ENCODE peak calls at places on chromosome 6, in eight cellular contexts. Z, O, R, E, P, L, W and A are unnamed samples.

GRCh38 chr6:39980839-39981580 is 46.7 kb upstream of the MOCS1 start:
- DNase-seq in Z (peak), O (peak), R (peak), E (peak), P (peak), L (peak), W (peak), A (peak)

GRCh38 chr6:131290955-131291354 is 155.7 kb downstream of the AKAP7 start:
- DNase-seq in Z (no peak), O (no peak), R (no peak), E (no peak), P (no peak), L (no peak), W (no peak), A (no peak)

GRCh38 chr6:93749191-93749590 is 329.8 kb upstream of the EPHA7 start:
- DNase-seq in Z (no peak), O (peak), R (no peak), E (no peak), P (no peak), L (peak), W (peak), A (no peak)

GRCh38 chr6:78597966-78598365 is 269.4 kb upstream of the IRAK1BP1 start:
- DNase-seq in Z (no peak), O (no peak), R (no peak), E (no peak), P (no peak), L (no peak), W (no peak), A (peak)

GRCh38 chr6:296151-297122 is 4.2 kb downstream of the DUSP22 start:
- DNase-seq in Z (peak), O (no peak), R (no peak), E (no peak), P (no peak), L (no peak), W (peak), A (peak)

GRCh38 chr6:83514877-83515466 is 2.6 kb downstream of the PRSS35 start:
- DNase-seq in Z (peak), O (peak), R (no peak), E (peak), P (peak), L (peak), W (peak), A (peak)

GRCh38 chr6:44100088-44100550 is 27.1 kb downstream of the MRPL14 start:
- DNase-seq in Z (peak), O (peak), R (no peak), E (no peak), P (no peak), L (peak), W (peak), A (peak)

GRCh38 chr6:29631860-29632731 is 887 bp downstream of the GABBR1 start:
- DNase-seq in Z (peak), O (peak), R (peak), E (peak), P (peak), L (no peak), W (peak), A (no peak)

GRCh38 chr6:112389842-112390241 is 42.7 kb downstream of the RFPL4B start:
- DNase-seq in Z (no peak), O (no peak), R (no peak), E (no peak), P (no peak), L (no peak), W (no peak), A (no peak)

GRCh38 chr6:3759656-3760245 is 8.2 kb upstream of the PXDC1 start:
- DNase-seq in Z (no peak), O (peak), R (no peak), E (no peak), P (no peak), L (peak), W (peak), A (no peak)

GRCh38 chr6:155985660-155986138 is 530.1 kb upstream of the NOX3 start:
- DNase-seq in Z (no peak), O (no peak), R (no peak), E (peak), P (no peak), L (no peak), W (no peak), A (no peak)

GRCh38 chr6:132687306-132687705 is 26.5 kb downstream of the VNN1 start:
- DNase-seq in Z (no peak), O (peak), R (no peak), E (no peak), P (no peak), L (peak), W (peak), A (no peak)

GRCh38 chr6:1766663-1767062 is 156.9 kb downstream of the FOXC1 start:
- DNase-seq in Z (no peak), O (peak), R (no peak), E (no peak), P (peak), L (no peak), W (peak), A (no peak)

GRCh38 chr6:138593100-138593877 is 94.0 kb upstream of the NHSL1 start:
- DNase-seq in Z (peak), O (peak), R (peak), E (peak), P (no peak), L (peak), W (peak), A (no peak)

GRCh38 chr6:34027445-34027936 is 118.4 kb downstream of the GRM4 start:
- DNase-seq in Z (peak), O (peak), R (peak), E (peak), P (peak), L (no peak), W (peak), A (peak)

GRCh38 chr6:1504465-1504864 is 105.2 kb upstream of the FOXC1 start:
- DNase-seq in Z (no peak), O (no peak), R (no peak), E (no peak), P (no peak), L (no peak), W (no peak), A (no peak)

GRCh38 chr6:156021746-156022396 is 566.2 kb upstream of the NOX3 start:
- DNase-seq in Z (no peak), O (peak), R (no peak), E (no peak), P (no peak), L (peak), W (peak), A (no peak)

GRCh38 chr6:170522565-170523183 is 30.4 kb downstream of the PSMB1 start:
- DNase-seq in Z (peak), O (peak), R (no peak), E (no peak), P (no peak), L (no peak), W (peak), A (no peak)

GRCh38 chr6:100452998-100453397 is 11.7 kb downstream of the SIM1 start:
- DNase-seq in Z (no peak), O (no peak), R (no peak), E (no peak), P (no peak), L (no peak), W (peak), A (no peak)

GRCh38 chr6:41284726-41285125 is 1.8 kb downstream of the TREM1 start:
- DNase-seq in Z (no peak), O (peak), R (peak), E (no peak), P (no peak), L (peak), W (peak), A (no peak)

GRCh38 chr6:20331042-20331441 is 70.6 kb upstream of the E2F3 start:
- DNase-seq in Z (no peak), O (no peak), R (no peak), E (no peak), P (no peak), L (no peak), W (no peak), A (no peak)

GRCh38 chr6:134525190-134525868 is 207.4 kb upstream of the SGK1 start:
- DNase-seq in Z (no peak), O (no peak), R (no peak), E (no peak), P (no peak), L (no peak), W (no peak), A (no peak)

GRCh38 chr6:36929607-36930006 is 24.9 kb upstream of the PI16 start:
- DNase-seq in Z (no peak), O (peak), R (no peak), E (no peak), P (no peak), L (no peak), W (peak), A (no peak)

GRCh38 chr6:137749595-137750215 is 117.4 kb upstream of the TNFAIP3 start:
- DNase-seq in Z (no peak), O (peak), R (no peak), E (no peak), P (no peak), L (no peak), W (peak), A (no peak)

GRCh38 chr6:122372647-122373046 is 26.8 kb upstream of the HSF2 start:
- DNase-seq in Z (no peak), O (peak), R (no peak), E (no peak), P (no peak), L (no peak), W (peak), A (no peak)

GRCh38 chr6:122374307-122374706 is 25.1 kb upstream of the HSF2 start:
- DNase-seq in Z (no peak), O (no peak), R (no peak), E (no peak), P (no peak), L (no peak), W (no peak), A (no peak)

GRCh38 chr6:122381494-122382083 is 17.9 kb upstream of the HSF2 start:
- DNase-seq in Z (peak), O (peak), R (peak), E (peak), P (peak), L (peak), W (peak), A (peak)

GRCh38 chr6:122376246-122376645 is 23.2 kb upstream of the HSF2 start:
- DNase-seq in Z (no peak), O (no peak), R (no peak), E (no peak), P (no peak), L (no peak), W (no peak), A (no peak)
- H3K4me3 ChIP-seq in Z (no peak), O (no peak), R (no peak), E (no peak), P (no peak), L (no peak), W (no peak), A (no peak)

DNA sequence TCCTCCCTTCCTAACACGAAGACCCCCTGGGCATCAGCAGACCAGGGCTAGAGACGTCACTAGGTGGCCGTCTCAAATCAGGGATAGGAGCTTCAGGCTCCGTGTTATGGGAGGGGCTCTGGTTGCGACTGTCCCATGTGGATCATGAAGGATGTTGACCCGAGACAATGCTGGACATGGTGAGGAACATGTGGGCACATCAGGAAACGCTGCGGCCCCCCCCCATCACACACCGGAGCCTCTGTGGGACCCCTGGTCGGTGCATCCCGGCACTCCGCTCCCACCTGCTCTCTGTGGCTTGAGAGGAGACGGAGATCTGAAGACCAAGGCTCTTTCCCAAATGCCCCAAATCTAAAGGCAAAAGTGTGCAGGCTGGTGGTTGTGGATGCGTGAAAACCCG is 54.2 kb downstream of the DACT2 start:
- DNase-seq in Z (no peak), O (no peak), R (no peak), E (no peak), P (no peak), L (no peak), W (no peak), A (no peak)
- H3K4me3 ChIP-seq in Z (no peak), O (no peak), R (no peak), E (no peak), P (no peak), L (no peak), W (no peak), A (no peak)

GRCh38 chr6:73655341-73655917 is 1.6 kb upstream of the SLC17A5 start:
- DNase-seq in Z (no peak), O (no peak), R (no peak), E (no peak), P (no peak), L (no peak), W (no peak), A (no peak)
- H3K4me3 ChIP-seq in Z (no peak), O (no peak), R (no peak), E (no peak), P (no peak), L (no peak), W (no peak), A (peak)

GRCh38 chr6:89409461-89410035 is 2.5 kb downstream of the RRAGD start:
- DNase-seq in Z (no peak), O (no peak), R (no peak), E (no peak), P (no peak), L (no peak), W (no peak), A (no peak)
- H3K4me3 ChIP-seq in Z (no peak), O (no peak), R (no peak), E (no peak), P (no peak), L (no peak), W (no peak), A (no peak)

DNA sequence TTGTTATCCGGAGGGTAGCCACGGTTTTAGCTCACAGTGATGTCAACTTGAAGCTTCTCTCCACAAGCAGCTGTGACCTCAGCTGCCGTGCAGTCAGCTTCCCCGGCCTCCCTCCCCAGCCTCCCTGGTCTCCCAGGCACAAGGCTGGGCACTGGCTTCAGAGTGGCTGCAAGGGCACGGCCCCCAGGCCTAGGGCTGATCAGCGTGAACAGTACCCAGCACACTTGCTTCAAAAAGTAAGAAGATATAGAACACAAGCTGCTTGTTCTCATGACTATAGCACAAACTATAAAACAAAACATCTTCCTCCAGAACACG is 199.2 kb upstream of the THBS2 start:
- DNase-seq in Z (no peak), O (peak), R (no peak), E (no peak), P (no peak), L (no peak), W (no peak), A (no peak)
- H3K4me3 ChIP-seq in Z (no peak), O (no peak), R (no peak), E (no peak), P (no peak), L (no peak), W (peak), A (no peak)

GRCh38 chr6:72787521-72788031 is 165.7 kb downstream of the KCNQ5 start:
- DNase-seq in Z (peak), O (peak), R (peak), E (peak), P (no peak), L (peak), W (peak), A (no peak)
- H3K4me3 ChIP-seq in Z (no peak), O (no peak), R (no peak), E (no peak), P (no peak), L (no peak), W (no peak), A (no peak)